ENCODE peak calls at places on chromosomes 13 and 19, in ten cellular contexts. T is brain microvascular endothelial cell; P is body of pancreas; C is esophagus squamous epithelium; F is MCF 10A; D is MV-4-11; J is foreskin fibroblast; L is M059J; O is A549; A is activated CD4-positive, alpha-beta T cell treated with anti-CD3 and anti-CD28 coated beads, Interleukin-2, amount 50 U/mL, for 24 hours. Y is an unnamed sample.
A peak's percentile ranks its signal among the peaks of the same experiment; 100 is the strongest.

GRCh38 chr19:16627194-16627927 is 643 bp downstream of the MED26 start:
- DNase-seq in D (no peak), A (peak; percentile 2), P (peak; percentile 14), L (peak; percentile 13), F (peak; percentile 14), C (no peak), T (no peak), J (no peak), O (peak; percentile 11), Y (peak; percentile 22)

GRCh38 chr13:22040810-22041364 is 370.0 kb downstream of the FGF9 start:
- DNase-seq in L (no peak), T (no peak), P (peak; percentile 45), J (no peak), D (no peak), C (no peak), A (no peak), F (no peak), O (peak; percentile 10), Y (no peak)

GRCh38 chr19:55103190-55103589 is 14.2 kb downstream of the PPP1R12C start:
- DNase-seq in F (no peak), J (no peak), O (no peak), T (no peak), D (no peak), C (no peak), A (no peak), P (no peak), L (no peak), Y (no peak)

GRCh38 chr19:52600639-52601024 is 30.5 kb downstream of the ZNF701 start:
- DNase-seq in F (no peak), L (no peak), J (peak; percentile 10), A (no peak), P (no peak), D (no peak), O (no peak), T (no peak), C (no peak), Y (no peak)

GRCh38 chr13:55999709-56000108 is 1141.0 kb upstream of the PRR20A start:
- DNase-seq in O (no peak), P (no peak), J (no peak), D (no peak), A (no peak), L (no peak), T (no peak), C (no peak), F (peak; percentile 17), Y (no peak)

GRCh38 chr13:85528578-85529215 is 270.5 kb downstream of the SLITRK6 start:
- DNase-seq in P (no peak), A (no peak), D (no peak), O (no peak), J (peak; percentile 77), C (no peak), T (peak; percentile 59), L (peak; percentile 57), F (peak; percentile 12), Y (no peak)

GRCh38 chr19:43538922-43539321 is 5.9 kb downstream of the ZNF575 start:
- DNase-seq in D (no peak), L (no peak), T (no peak), J (no peak), F (no peak), P (no peak), O (no peak), A (no peak), C (no peak), Y (no peak)

GRCh38 chr13:72754111-72754510 is 26.4 kb downstream of the BORA start:
- DNase-seq in T (no peak), A (no peak), J (no peak), C (no peak), D (no peak), P (no peak), L (no peak), O (no peak), F (no peak), Y (no peak)

GRCh38 chr19:10419200-10419645 is 1.1 kb upstream of the PDE4A start:
- DNase-seq in L (no peak), O (no peak), J (no peak), D (no peak), C (no peak), A (no peak), P (no peak), F (no peak), T (no peak), Y (no peak)

GRCh38 chr19:18278521-18279265 is 2.7 kb downstream of the JUND start:
- DNase-seq in T (peak; percentile 25), P (peak; percentile 36), F (no peak), C (no peak), L (peak; percentile 36), D (peak; percentile 52), J (no peak), A (no peak), O (no peak), Y (no peak)

GRCh38 chr13:51266642-51267041 is 44.4 kb downstream of the FAM124A start:
- DNase-seq in C (no peak), L (no peak), F (no peak), P (no peak), A (no peak), T (no peak), O (no peak), D (no peak), J (no peak), Y (no peak)

GRCh38 chr13:31951215-31951678 is 80.3 kb upstream of the FRY start:
- DNase-seq in O (no peak), J (peak; percentile 48), D (peak; percentile 99), F (peak; percentile 51), A (no peak), C (peak; percentile 8), T (no peak), P (peak; percentile 84), L (peak; percentile 28), Y (no peak)

GRCh38 chr19:55418185-55418584 is 10.6 kb upstream of the UBE2S start:
- DNase-seq in L (peak; percentile 79), D (peak; percentile 72), C (no peak), T (peak; percentile 80), O (peak; percentile 91), P (peak; percentile 75), A (no peak), F (peak; percentile 86), J (peak; percentile 79), Y (peak; percentile 59)